ENCODE peak calls at places on chromosomes 4 and X, in ten cellular contexts. N, U, L, B, J, X, V, R, M and A are unnamed samples.

GRCh38 chrX:101252634-101253033 is 33.0 kb downstream of the DRP2 start:
- DNase-seq in L (peak; percentile 7), R (peak; percentile 69), B (no peak), X (no peak), M (no peak), J (no peak), N (no peak), U (no peak), V (no peak), A (no peak)

GRCh38 chrX:43481601-43482000 is 174.5 kb upstream of the MAOA start:
- DNase-seq in M (no peak), B (no peak), X (peak; percentile 41), U (no peak), V (no peak), N (no peak), J (no peak), R (no peak), L (no peak), A (no peak)

GRCh38 chrX:57906790-57907189 is 3.5 kb downstream of the ZXDA start:
- DNase-seq in X (no peak), R (peak; percentile 62), B (no peak), J (peak; percentile 24), L (peak; percentile 60), U (no peak), M (no peak), V (no peak), N (no peak), A (no peak)

GRCh38 chr4:123417813-123418212 is 21.2 kb downstream of the SPRY1 start:
- DNase-seq in X (no peak), R (no peak), B (no peak), U (no peak), L (peak; percentile 29), J (no peak), M (no peak), N (no peak), V (no peak), A (no peak)

GRCh38 chr4:183840311-183840710 is 64.8 kb upstream of the STOX2 start:
- DNase-seq in U (peak; percentile 84), M (peak; percentile 75), J (peak; percentile 46), R (peak; percentile 78), L (peak; percentile 70), N (no peak), X (peak; percentile 93), B (peak; percentile 76), V (peak; percentile 87), A (peak; percentile 78)

GRCh38 chr4:48254381-48255072 is 15.1 kb downstream of the TEC start:
- DNase-seq in J (peak; percentile 31), U (no peak), R (peak; percentile 97), M (no peak), V (no peak), L (peak; percentile 95), B (no peak), X (no peak), N (no peak), A (no peak)

GRCh38 chr4:81844717-81845116 is 373.0 kb upstream of the RASGEF1B start:
- DNase-seq in U (peak; percentile 79), N (no peak), M (peak; percentile 84), J (peak; percentile 76), B (peak; percentile 67), V (peak; percentile 70), X (peak; percentile 82), R (peak; percentile 66), L (peak; percentile 65), A (peak; percentile 52)

GRCh38 chrX:133171962-133172708 is 46.0 kb downstream of the TFDP3 start:
- DNase-seq in M (peak; percentile 26), L (peak; percentile 20), U (no peak), R (peak; percentile 9), V (no peak), X (peak; percentile 41), J (peak; percentile 20), N (no peak), B (no peak), A (no peak)

GRCh38 chrX:107678957-107679740 is 50.8 kb downstream of the PRPS1 start:
- DNase-seq in N (peak; percentile 83), X (no peak), U (no peak), M (peak; percentile 65), J (peak; percentile 63), B (peak; percentile 87), L (peak; percentile 79), R (peak; percentile 97), V (no peak), A (no peak)

GRCh38 chr4:98778206-98778605 is 119.8 kb upstream of the TSPAN5 start:
- DNase-seq in X (no peak), M (peak; percentile 52), R (peak; percentile 91), L (peak; percentile 68), V (no peak), B (no peak), U (no peak), J (peak; percentile 89), N (no peak), A (no peak)

GRCh38 chr4:48813984-48814383 is 16.9 kb upstream of the OCIAD1 start:
- DNase-seq in N (no peak), V (no peak), M (no peak), R (no peak), X (no peak), B (no peak), U (no peak), J (no peak), L (no peak), A (no peak)

DNA sequence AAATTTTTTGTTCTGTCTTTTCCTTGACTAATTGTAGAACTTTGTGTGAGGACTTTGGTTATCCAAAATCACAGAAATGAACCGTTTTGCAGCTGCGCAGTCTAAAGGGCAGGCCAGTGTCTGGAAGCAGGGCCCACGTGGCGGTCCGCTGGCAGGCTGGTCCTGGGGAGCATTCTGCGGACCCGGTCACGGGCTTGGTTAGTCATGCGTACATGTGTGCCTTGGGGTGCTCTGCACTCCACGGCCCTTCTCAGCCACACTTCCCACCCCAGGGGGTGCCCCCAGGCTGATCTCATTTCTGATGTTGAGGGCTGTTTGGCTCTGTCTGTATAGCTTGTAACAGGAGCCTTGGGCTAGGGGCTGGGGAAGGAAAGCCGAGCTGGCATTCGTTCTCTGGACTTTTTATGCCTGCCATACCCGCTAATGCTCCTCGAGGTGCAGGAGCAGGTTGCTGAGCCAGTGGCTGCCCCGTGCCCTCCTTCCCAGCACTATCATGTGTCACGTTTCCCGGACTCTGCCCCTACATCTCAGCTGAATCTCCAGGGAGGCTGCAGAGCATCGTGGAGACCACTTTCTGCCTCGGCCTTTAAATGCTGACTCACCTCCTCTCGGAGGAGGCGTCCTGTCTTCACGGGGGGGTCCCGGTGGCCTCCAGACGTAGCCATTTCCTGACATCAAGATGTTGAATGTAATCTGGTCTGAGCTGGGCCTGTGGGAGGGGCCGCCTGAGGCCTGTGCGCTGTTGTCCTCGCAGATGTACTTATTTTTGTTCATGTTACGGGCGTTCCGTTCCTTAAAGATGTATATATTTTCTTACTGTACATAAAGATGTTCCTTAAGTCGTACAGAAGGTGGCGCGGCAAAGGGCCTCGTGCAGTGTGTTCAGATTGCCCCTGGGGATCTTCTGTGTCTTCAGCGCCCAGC is 11.4 kb upstream of the TADA2B start:
- DNase-seq in R (no peak), U (no peak), J (no peak), N (no peak), M (no peak), L (peak; percentile 65), X (no peak), V (no peak), B (no peak), A (no peak)
- TF ChIP-seq CTCF in R (no peak), U (no peak), J (no peak), N (no peak), M (no peak), L (no peak), X (no peak), V (no peak), B (no peak), A (no peak)

GRCh38 chr4:152705918-152706317 is 26.1 kb upstream of the TMEM154 start:
- DNase-seq in M (no peak), J (no peak), R (no peak), V (no peak), N (no peak), X (no peak), U (no peak), B (no peak), L (no peak), A (no peak)
- TF ChIP-seq CTCF in M (no peak), J (no peak), R (peak; percentile 14), V (no peak), N (no peak), X (no peak), U (no peak), B (no peak), L (no peak), A (no peak)

DNA sequence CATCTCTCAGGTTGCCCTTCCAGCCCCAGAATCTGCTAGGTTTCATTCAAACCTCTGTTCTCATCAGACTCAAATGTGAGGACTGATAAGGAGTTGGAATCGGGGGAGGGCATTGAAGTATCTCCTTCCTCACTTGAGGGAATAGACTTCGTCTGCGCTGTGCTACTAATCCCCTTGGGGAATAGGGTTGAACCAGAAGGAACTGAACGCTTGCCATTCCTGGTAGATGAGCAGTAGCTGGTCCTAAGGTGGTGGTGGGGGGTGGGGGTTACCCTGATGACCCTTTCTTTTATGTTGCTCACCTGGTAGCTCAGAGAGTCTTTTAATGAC is 692 bp upstream of the SLC9A7 start:
- DNase-seq in V (no peak), R (peak; percentile 27), U (no peak), B (no peak), N (no peak), L (no peak), J (no peak), X (no peak), M (no peak), A (no peak)
- TF ChIP-seq CTCF in V (no peak), R (no peak), U (no peak), B (no peak), N (no peak), L (no peak), J (no peak), X (no peak), M (no peak), A (no peak)

GRCh38 chr4:25172964-25173917 is 13.0 kb upstream of the SEPSECS start:
- DNase-seq in L (peak; percentile 98), J (peak; percentile 96), U (no peak), X (no peak), V (no peak), N (no peak), M (no peak), R (peak; percentile 100), B (no peak), A (no peak)
- TF ChIP-seq CTCF in L (no peak), J (no peak), U (no peak), X (no peak), V (no peak), N (no peak), M (no peak), R (peak; percentile 24), B (no peak), A (no peak)